ENCODE peak calls at places on chromosome 1, in seven cellular contexts. E, N, Z, P, O, R and H are unnamed samples.

GRCh38 chr1:226975259-226975908 is 35.3 kb downstream of the COQ8A start:
- DNase-seq in E (no peak), N (peak; percentile 17), Z (no peak), P (no peak), O (no peak), R (peak; percentile 58), H (peak; percentile 14)

GRCh38 chr1:51283977-51284376 is 46.4 kb downstream of the TTC39A start:
- DNase-seq in E (no peak), N (no peak), Z (no peak), P (no peak), O (no peak), R (no peak), H (no peak)

GRCh38 chr1:241423541-241424479 is 66.8 kb upstream of the RGS7 start:
- DNase-seq in E (no peak), N (peak; percentile 89), Z (peak; percentile 63), P (no peak), O (peak; percentile 26), R (no peak), H (no peak)

GRCh38 chr1:93437976-93438605 is 9.8 kb upstream of the FNBP1L start:
- DNase-seq in E (peak; percentile 39), N (no peak), Z (no peak), P (peak; percentile 70), O (peak; percentile 53), R (no peak), H (no peak)

GRCh38 chr1:86997538-86997937 is 83.1 kb downstream of the HS2ST1 start:
- DNase-seq in E (no peak), N (no peak), Z (no peak), P (no peak), O (no peak), R (no peak), H (no peak)

GRCh38 chr1:4702927-4703326 is 48.5 kb downstream of the AJAP1 start:
- DNase-seq in E (peak; percentile 2), N (no peak), Z (no peak), P (no peak), O (no peak), R (no peak), H (no peak)

GRCh38 chr1:5947978-5948680 is 44.1 kb downstream of the NPHP4 start:
- DNase-seq in E (no peak), N (no peak), Z (peak; percentile 16), P (peak; percentile 48), O (no peak), R (no peak), H (no peak)

GRCh38 chr1:6180215-6180577 is at the start of gene CHD5:
- DNase-seq in E (no peak), N (peak; percentile 80), Z (no peak), P (no peak), O (no peak), R (no peak), H (no peak)

GRCh38 chr1:244011796-244012195 is 39.3 kb upstream of the ZBTB18 start:
- DNase-seq in E (no peak), N (peak; percentile 48), Z (no peak), P (no peak), O (no peak), R (no peak), H (no peak)

GRCh38 chr1:24642481-24643361 is at the start of gene SRRM1:
- DNase-seq in E (peak; percentile 100), N (peak; percentile 99), Z (peak; percentile 99), P (peak; percentile 99), O (peak; percentile 98), R (peak; percentile 100), H (peak; percentile 92)
- TF ChIP-seq CTCF in E (peak; percentile 33), N (no peak), Z (no peak), P (peak; percentile 11), O (peak; percentile 18), R (no peak), H (no peak)

DNA sequence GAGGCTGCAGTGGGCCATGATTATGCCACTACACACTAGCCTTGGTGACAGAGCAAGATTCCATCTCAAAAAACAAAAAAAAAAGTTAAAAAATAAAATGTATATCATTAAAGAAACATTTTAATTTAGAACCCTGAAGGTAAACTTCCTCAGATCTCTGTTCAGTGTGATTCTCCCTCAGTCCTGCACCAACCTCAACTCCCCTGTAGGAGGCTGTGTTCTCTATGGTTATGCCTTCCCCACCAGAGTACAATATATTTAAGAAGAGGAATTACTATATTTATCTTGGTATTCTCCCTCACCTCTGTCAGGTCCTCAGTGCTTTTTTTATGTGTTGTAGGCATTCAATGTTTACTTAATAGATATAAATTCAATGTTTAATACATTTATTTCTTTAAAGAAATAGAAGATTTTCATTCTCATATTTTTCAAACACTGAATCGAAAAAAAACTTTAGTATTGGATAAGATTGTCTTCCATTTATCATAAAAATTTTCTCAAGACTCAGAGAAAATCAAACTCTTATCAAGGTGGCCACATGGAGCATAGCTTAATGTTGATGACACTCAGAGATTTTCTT is 4.8 kb upstream of the LRRC8B start:
- DNase-seq in E (peak; percentile 22), N (peak; percentile 55), Z (no peak), P (peak; percentile 56), O (peak; percentile 65), R (no peak), H (no peak)
- TF ChIP-seq CTCF in E (peak; percentile 90), N (peak; percentile 79), Z (peak; percentile 41), P (peak; percentile 51), O (peak; percentile 71), R (peak; percentile 26), H (no peak)

DNA sequence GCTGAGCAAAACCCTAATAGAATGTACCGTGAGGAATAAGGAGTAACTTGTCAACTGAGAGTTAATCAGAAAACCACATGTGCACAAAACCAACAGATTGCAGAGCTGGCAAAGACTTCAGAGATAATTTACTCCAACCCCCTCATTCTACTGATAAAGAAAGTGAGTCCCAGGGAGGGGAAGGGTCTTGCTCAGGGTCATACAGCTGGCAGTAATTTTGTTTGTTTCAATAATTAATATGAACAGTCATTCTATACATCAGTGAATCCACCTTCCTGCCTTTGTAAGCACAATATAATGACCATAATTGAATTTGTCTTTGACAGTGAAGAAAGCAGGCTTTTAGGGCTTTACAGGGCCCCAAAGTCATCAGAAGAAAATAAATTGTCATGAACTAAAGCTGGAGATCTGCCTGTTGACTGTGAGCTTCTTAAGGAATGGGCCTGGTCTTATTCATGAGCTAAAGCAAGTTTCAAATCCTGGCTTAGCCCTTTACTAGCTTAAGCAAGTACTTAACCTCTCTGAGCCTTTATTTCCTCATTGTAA is 67.2 kb upstream of the HOOK1 start:
- DNase-seq in E (no peak), N (no peak), Z (no peak), P (no peak), O (no peak), R (no peak), H (no peak)
- TF ChIP-seq CTCF in E (no peak), N (no peak), Z (no peak), P (no peak), O (no peak), R (no peak), H (no peak)

GRCh38 chr1:185562623-185563359 is 171.4 kb upstream of the HMCN1 start:
- DNase-seq in E (no peak), N (no peak), Z (no peak), P (no peak), O (no peak), R (no peak), H (no peak)

GRCh38 chr1:185559151-185559550 is 175.0 kb upstream of the HMCN1 start:
- DNase-seq in E (no peak), N (no peak), Z (no peak), P (no peak), O (no peak), R (no peak), H (no peak)

GRCh38 chr1:185561629-185562028 is 172.6 kb upstream of the HMCN1 start:
- DNase-seq in E (peak; percentile 42), N (no peak), Z (no peak), P (no peak), O (no peak), R (no peak), H (no peak)

GRCh38 chr1:185560760-185561159 is 173.4 kb upstream of the HMCN1 start:
- DNase-seq in E (no peak), N (no peak), Z (no peak), P (no peak), O (no peak), R (no peak), H (no peak)

GRCh38 chr1:185559684-185560310 is 174.4 kb upstream of the HMCN1 start:
- DNase-seq in E (peak; percentile 65), N (peak; percentile 83), Z (peak; percentile 67), P (peak; percentile 69), O (peak; percentile 66), R (no peak), H (no peak)
- TF ChIP-seq CTCF in E (peak; percentile 74), N (peak; percentile 83), Z (peak; percentile 43), P (peak; percentile 76), O (peak; percentile 46), R (no peak), H (no peak)

GRCh38 chr1:66761273-66761672 is 9.0 kb downstream of the DYNLT5 start:
- DNase-seq in E (peak; percentile 25), N (no peak), Z (no peak), P (peak; percentile 53), O (no peak), R (no peak), H (no peak)
- TF ChIP-seq CTCF in E (peak; percentile 25), N (no peak), Z (no peak), P (no peak), O (no peak), R (no peak), H (no peak)